ENCODE peak calls at places on chromosomes 5 and 9, in four cellular contexts. One of them, this sample, is unnamed.
A peak's percentile ranks its signal among the peaks of the same experiment; 100 is the strongest.

GRCh38 chr5:133613184-133613583 is 843 bp upstream of the FSTL4 start:
- DNase-seq in neural crest cell: no peak
- DNase-seq in C1 segment of cervical spinal cord: no peak
- DNase-seq in posterior vena cava: no peak
- DNase-seq in this sample: no peak

GRCh38 chr5:10577371-10578291 is 13.8 kb downstream of the ANKRD33B start:
- DNase-seq in neural crest cell: no peak
- DNase-seq in C1 segment of cervical spinal cord: no peak
- DNase-seq in posterior vena cava: no peak
- DNase-seq in this sample: no peak

GRCh38 chr5:82405166-82405565 is 127.0 kb upstream of the RPS23 start:
- DNase-seq in neural crest cell: no peak
- DNase-seq in C1 segment of cervical spinal cord: no peak
- DNase-seq in posterior vena cava: no peak
- DNase-seq in this sample: no peak

GRCh38 chr5:43631182-43631910 is 28.4 kb downstream of the NNT start:
- DNase-seq in neural crest cell: peak; percentile 44
- DNase-seq in C1 segment of cervical spinal cord: no peak
- DNase-seq in posterior vena cava: no peak
- DNase-seq in this sample: no peak

GRCh38 chr5:148856424-148856823 is 30.0 kb downstream of the ADRB2 start:
- DNase-seq in neural crest cell: no peak
- DNase-seq in C1 segment of cervical spinal cord: no peak
- DNase-seq in posterior vena cava: no peak
- DNase-seq in this sample: no peak

GRCh38 chr5:90930756-90931431 is 372.3 kb downstream of the ADGRV1 start:
- DNase-seq in neural crest cell: no peak
- DNase-seq in C1 segment of cervical spinal cord: no peak
- DNase-seq in posterior vena cava: no peak
- DNase-seq in this sample: no peak

GRCh38 chr5:5270958-5271605 is 131.0 kb downstream of the ADAMTS16 start:
- DNase-seq in neural crest cell: peak; percentile 63
- DNase-seq in C1 segment of cervical spinal cord: no peak
- DNase-seq in posterior vena cava: peak; percentile 93
- DNase-seq in this sample: no peak

GRCh38 chr5:92519717-92520632 is 1061.0 kb downstream of the NR2F1-AS1 start:
- DNase-seq in neural crest cell: no peak
- DNase-seq in C1 segment of cervical spinal cord: no peak
- DNase-seq in posterior vena cava: no peak
- DNase-seq in this sample: no peak

GRCh38 chr5:149240354-149240998 is 31.2 kb upstream of the AFAP1L1 start:
- DNase-seq in neural crest cell: no peak
- DNase-seq in C1 segment of cervical spinal cord: no peak
- DNase-seq in posterior vena cava: peak; percentile 88
- DNase-seq in this sample: no peak

GRCh38 chr9:35105571-35106342 is 2.8 kb upstream of the STOML2 start:
- DNase-seq in neural crest cell: no peak
- DNase-seq in C1 segment of cervical spinal cord: no peak
- DNase-seq in posterior vena cava: peak; percentile 65
- DNase-seq in this sample: no peak